ENCODE peak calls at places on chromosomes 5 and 9, in ten cellular contexts. X is foreskin fibroblast, N is heart right ventricle, H is endodermal cell, C is epithelial cell of esophagus, D is HFF-Myc, L is astrocyte of the spinal cord, Z is fibroblast of lung, F is ovary, M is suprapubic skin. R is an unnamed sample.
A peak's percentile ranks its signal among the peaks of the same experiment; 100 is the strongest.

GRCh38 chr9:74663456-74663855 is 166.3 kb downstream of the RORB start:
- DNase-seq in X (no peak), N (no peak), H (no peak), C (no peak), D (no peak), L (no peak), Z (peak; percentile 30), F (no peak), M (no peak), R (peak; percentile 7)

GRCh38 chr5:14326035-14326909 is 183.1 kb downstream of the TRIO start:
- DNase-seq in X (no peak), N (no peak), H (peak; percentile 56), C (no peak), D (no peak), L (no peak), Z (no peak), F (no peak), M (no peak), R (no peak)

GRCh38 chr9:124357591-124358361 is 57.5 kb downstream of the PSMB7 start:
- DNase-seq in X (no peak), N (no peak), H (peak; percentile 71), C (no peak), D (no peak), L (no peak), Z (no peak), F (no peak), M (no peak), R (peak; percentile 30)

GRCh38 chr5:44387911-44388310 is 1.3 kb downstream of the FGF10 start:
- DNase-seq in X (no peak), N (no peak), H (peak; percentile 67), C (no peak), D (no peak), L (no peak), Z (no peak), F (peak; percentile 19), M (no peak), R (no peak)

GRCh38 chr5:98564836-98565235 is 208.6 kb upstream of the RGMB start:
- DNase-seq in X (no peak), N (no peak), H (no peak), C (no peak), D (no peak), L (no peak), Z (peak; percentile 24), F (no peak), M (no peak), R (peak; percentile 31)

GRCh38 chr5:16603295-16603694 is 13.5 kb downstream of the RETREG1 start:
- DNase-seq in X (no peak), N (no peak), H (no peak), C (no peak), D (no peak), L (no peak), Z (no peak), F (no peak), M (peak; percentile 37), R (no peak)

GRCh38 chr9:83281306-83282255 is 218.6 kb upstream of the RASEF start:
- DNase-seq in X (peak; percentile 69), N (no peak), H (no peak), C (peak; percentile 68), D (peak; percentile 39), L (peak; percentile 81), Z (peak; percentile 79), F (no peak), M (no peak), R (peak; percentile 86)

GRCh38 chr5:133794771-133795391 is 173.5 kb downstream of the C5orf15 start:
- DNase-seq in X (no peak), N (no peak), H (peak; percentile 41), C (no peak), D (no peak), L (no peak), Z (no peak), F (no peak), M (no peak), R (no peak)

GRCh38 chr9:91156451-91157234 is 205.1 kb downstream of the AUH start:
- DNase-seq in X (no peak), N (no peak), H (no peak), C (no peak), D (no peak), L (no peak), Z (no peak), F (no peak), M (no peak), R (no peak)

GRCh38 chr5:65483474-65484346 is 2.0 kb upstream of the ADAMTS6 start:
- DNase-seq in X (peak; percentile 56), N (no peak), H (no peak), C (peak; percentile 73), D (no peak), L (peak; percentile 82), Z (peak; percentile 78), F (no peak), M (no peak), R (peak; percentile 87)

GRCh38 chr5:82278711-82279370 is 687 bp upstream of the RPS23 start:
- DNase-seq in X (no peak), N (no peak), H (no peak), C (no peak), D (no peak), L (no peak), Z (no peak), F (no peak), M (no peak), R (no peak)

DNA sequence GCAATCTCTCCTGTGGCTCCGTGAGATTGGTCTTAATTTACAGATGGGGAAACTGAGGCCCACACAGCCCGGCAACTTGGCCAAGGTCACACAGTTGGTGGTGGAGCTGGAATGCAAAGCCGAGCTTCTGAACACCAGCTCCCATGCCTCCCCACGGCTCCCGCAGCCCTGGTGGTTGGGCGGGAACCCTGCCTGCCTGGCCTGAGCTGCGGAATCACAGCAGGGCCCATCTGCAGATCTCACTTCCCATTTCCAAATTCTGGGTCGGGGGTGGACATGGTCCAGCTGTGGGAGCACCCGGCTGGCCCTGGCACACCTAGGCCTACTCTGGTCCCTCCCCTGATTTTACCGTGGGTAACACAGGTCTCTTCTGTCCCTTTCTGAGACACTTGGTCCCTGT is 35.3 kb upstream of the PHYKPL start:
- DNase-seq in X (no peak), N (no peak), H (no peak), C (no peak), D (no peak), L (no peak), Z (no peak), F (no peak), M (no peak), R (no peak)
- H3K4me3 ChIP-seq in X (no peak overlapping the region), N (no peak overlapping the region), H (no peak overlapping the region), C (no peak overlapping the region), D (no peak overlapping the region), L (no peak overlapping the region), Z (no peak overlapping the region), F (no peak overlapping the region), M (no peak overlapping the region), R (no peak overlapping the region)

DNA sequence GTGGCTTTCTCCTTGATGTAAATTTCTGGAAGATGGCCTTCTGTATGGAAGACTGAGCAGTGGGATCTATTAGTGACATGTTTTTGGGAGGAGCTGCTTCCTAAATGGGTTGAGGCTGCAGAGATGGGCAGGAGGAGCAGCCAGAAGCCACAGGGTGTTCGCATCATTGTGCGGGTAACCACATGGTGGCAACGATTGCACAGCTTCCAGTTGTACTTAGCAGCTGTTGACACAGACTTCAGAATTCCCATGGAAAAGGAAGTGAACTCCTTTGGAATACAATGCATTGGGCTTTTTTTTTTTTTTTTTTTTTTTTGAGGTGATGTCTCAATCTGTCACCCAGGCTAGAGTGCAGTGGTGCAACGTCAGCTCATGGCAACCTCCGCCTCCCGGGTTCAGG is 297.3 kb downstream of the NR3C1 start:
- DNase-seq in X (peak; percentile 63), N (peak; percentile 20), H (no peak), C (peak; percentile 55), D (peak; percentile 37), L (peak; percentile 47), Z (peak; percentile 64), F (peak; percentile 18), M (no peak), R (peak; percentile 80)
- TF ChIP-seq CTCF in X (peak; percentile 10), N (peak; percentile 53), H (peak; percentile 36), C (peak; percentile 44), D (peak; percentile 21), L (peak; percentile 20), Z (peak; percentile 37), F (no peak), M (no peak), R (peak; percentile 34)

GRCh38 chr5:58072202-58072791 is 387.6 kb downstream of the PLK2 start:
- DNase-seq in X (no peak), N (no peak), H (peak; percentile 57), C (no peak), D (no peak), L (peak; percentile 39), Z (no peak), F (no peak), M (no peak), R (no peak)
- H3K4me3 ChIP-seq in X (peak overlapping the region; percentile 27), N (peak overlapping the region; percentile 6), H (peak overlapping the region; percentile 25), C (no peak overlapping the region), D (no peak overlapping the region), L (no peak overlapping the region), Z (no peak overlapping the region), F (no peak overlapping the region), M (no peak overlapping the region), R (no peak overlapping the region)

DNA sequence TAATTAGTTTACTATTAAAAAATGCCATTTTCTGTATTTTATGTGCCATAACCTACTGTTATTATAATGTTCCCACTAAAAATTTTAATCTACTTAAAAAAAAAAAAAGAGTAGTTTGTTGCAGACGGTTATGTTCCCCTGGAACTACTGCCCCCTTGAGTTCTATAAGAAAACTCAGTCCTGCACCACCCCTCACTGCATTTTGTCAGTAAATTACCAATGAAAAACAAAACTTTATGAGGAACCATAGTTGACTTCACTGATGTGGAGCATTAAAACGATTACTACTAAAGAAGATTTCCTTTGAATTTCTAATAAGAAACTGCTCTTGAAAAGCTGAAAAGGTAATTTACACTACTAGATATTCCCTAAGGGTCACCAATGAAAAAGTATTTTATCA is 288.7 kb downstream of the FBXL17 start:
- DNase-seq in X (no peak), N (no peak), H (no peak), C (peak; percentile 10), D (no peak), L (peak; percentile 22), Z (peak; percentile 32), F (no peak), M (no peak), R (peak; percentile 36)
- TF ChIP-seq CTCF in X (peak; percentile 42), N (peak; percentile 41), H (peak; percentile 89), C (peak; percentile 42), D (peak; percentile 37), L (peak; percentile 70), Z (peak; percentile 65), F (no peak), M (no peak), R (peak; percentile 56)

DNA sequence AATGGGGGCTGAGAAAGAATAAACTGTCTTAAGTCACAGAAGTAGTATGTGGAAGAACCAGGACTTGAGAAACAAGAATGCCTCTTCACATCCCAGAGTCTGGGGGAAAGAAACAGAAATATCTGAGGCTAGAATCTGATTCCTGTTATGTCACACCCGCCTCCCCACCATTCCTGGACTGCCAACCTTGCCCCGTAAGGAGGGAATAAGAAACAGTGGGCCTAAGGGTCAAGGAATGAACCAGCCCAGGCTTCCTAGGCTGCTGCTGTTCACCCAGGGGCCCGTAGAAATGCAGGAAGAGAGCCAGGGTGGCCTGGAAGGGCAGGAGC is 4.3 kb downstream of the PCDH1 start:
- DNase-seq in X (no peak), N (no peak), H (no peak), C (no peak), D (no peak), L (no peak), Z (no peak), F (no peak), M (no peak), R (no peak)
- H3K4me3 ChIP-seq in X (no peak overlapping the region), N (peak overlapping the region; percentile 87), H (peak overlapping the region; percentile 99), C (no peak overlapping the region), D (no peak overlapping the region), L (no peak overlapping the region), Z (no peak overlapping the region), F (no peak overlapping the region), M (peak overlapping the region; percentile 80), R (no peak overlapping the region)

R was measured in fibroblast of mammary gland.